ENCODE peak calls at places on chromosomes 6 and 20, in eight cellular contexts. One of them, this sample, is unnamed.

GRCh38 chr6:81769834-81770233 is 17.4 kb upstream of the TENT5A start:
- DNase-seq in uterus: no peak
- DNase-seq in astrocyte of the spinal cord: peak
- DNase-seq in effector memory CD4-positive, alpha-beta T cell: no peak
- DNase-seq in skeletal muscle cell: peak
- DNase-seq in GM06990: no peak
- DNase-seq in NT2/D1: no peak
- DNase-seq in fibroblast of lung: no peak
- DNase-seq in this sample: no peak

GRCh38 chr6:34071111-34071883 is 74.6 kb downstream of the GRM4 start:
- DNase-seq in uterus: no peak
- DNase-seq in astrocyte of the spinal cord: no peak
- DNase-seq in effector memory CD4-positive, alpha-beta T cell: no peak
- DNase-seq in skeletal muscle cell: no peak
- DNase-seq in GM06990: no peak
- DNase-seq in NT2/D1: no peak
- DNase-seq in fibroblast of lung: no peak
- DNase-seq in this sample: no peak

GRCh38 chr20:24986436-24987015 is 6.0 kb downstream of the APMAP start:
- DNase-seq in uterus: no peak
- DNase-seq in astrocyte of the spinal cord: no peak
- DNase-seq in effector memory CD4-positive, alpha-beta T cell: no peak
- DNase-seq in skeletal muscle cell: no peak
- DNase-seq in GM06990: no peak
- DNase-seq in NT2/D1: no peak
- DNase-seq in fibroblast of lung: no peak
- DNase-seq in this sample: peak

GRCh38 chr6:139534472-139535115 is 160.1 kb upstream of the CITED2 start:
- DNase-seq in uterus: no peak
- DNase-seq in astrocyte of the spinal cord: no peak
- DNase-seq in effector memory CD4-positive, alpha-beta T cell: no peak
- DNase-seq in skeletal muscle cell: no peak
- DNase-seq in GM06990: no peak
- DNase-seq in NT2/D1: no peak
- DNase-seq in fibroblast of lung: no peak
- DNase-seq in this sample: no peak

GRCh38 chr20:50594591-50595432 is 84.6 kb downstream of the PTPN1 start:
- DNase-seq in uterus: no peak
- DNase-seq in astrocyte of the spinal cord: no peak
- DNase-seq in effector memory CD4-positive, alpha-beta T cell: no peak
- DNase-seq in skeletal muscle cell: no peak
- DNase-seq in GM06990: no peak
- DNase-seq in NT2/D1: no peak
- DNase-seq in fibroblast of lung: no peak
- DNase-seq in this sample: no peak

GRCh38 chr6:49607391-49607982 is 29.2 kb downstream of the RHAG start:
- DNase-seq in uterus: no peak
- DNase-seq in astrocyte of the spinal cord: no peak
- DNase-seq in effector memory CD4-positive, alpha-beta T cell: no peak
- DNase-seq in skeletal muscle cell: no peak
- DNase-seq in GM06990: no peak
- DNase-seq in NT2/D1: no peak
- DNase-seq in fibroblast of lung: no peak
- DNase-seq in this sample: no peak

GRCh38 chr6:107466062-107466461 is 6.7 kb upstream of the PDSS2 start:
- DNase-seq in uterus: no peak
- DNase-seq in astrocyte of the spinal cord: no peak
- DNase-seq in effector memory CD4-positive, alpha-beta T cell: no peak
- DNase-seq in skeletal muscle cell: no peak
- DNase-seq in GM06990: no peak
- DNase-seq in NT2/D1: no peak
- DNase-seq in fibroblast of lung: no peak
- DNase-seq in this sample: no peak

GRCh38 chr6:149750136-149750609 is 632 bp downstream of the PCMT1 start:
- DNase-seq in uterus: peak
- DNase-seq in astrocyte of the spinal cord: peak
- DNase-seq in effector memory CD4-positive, alpha-beta T cell: peak
- DNase-seq in skeletal muscle cell: no peak
- DNase-seq in GM06990: no peak
- DNase-seq in NT2/D1: peak
- DNase-seq in fibroblast of lung: peak
- DNase-seq in this sample: peak

GRCh38 chr20:55390791-55391190 is 614.5 kb downstream of the CBLN4 start:
- DNase-seq in uterus: no peak
- DNase-seq in astrocyte of the spinal cord: no peak
- DNase-seq in effector memory CD4-positive, alpha-beta T cell: no peak
- DNase-seq in skeletal muscle cell: no peak
- DNase-seq in GM06990: no peak
- DNase-seq in NT2/D1: no peak
- DNase-seq in fibroblast of lung: no peak
- DNase-seq in this sample: no peak

GRCh38 chr6:116314878-116315277 is 35.1 kb upstream of the TSPYL1 start:
- DNase-seq in uterus: no peak
- DNase-seq in astrocyte of the spinal cord: no peak
- DNase-seq in effector memory CD4-positive, alpha-beta T cell: no peak
- DNase-seq in skeletal muscle cell: no peak
- DNase-seq in GM06990: no peak
- DNase-seq in NT2/D1: no peak
- DNase-seq in fibroblast of lung: no peak
- DNase-seq in this sample: peak

GRCh38 chr20:59147197-59147596 is 16.4 kb upstream of the ZNF831 start:
- DNase-seq in uterus: no peak
- DNase-seq in astrocyte of the spinal cord: no peak
- DNase-seq in effector memory CD4-positive, alpha-beta T cell: no peak
- DNase-seq in skeletal muscle cell: no peak
- DNase-seq in GM06990: no peak
- DNase-seq in NT2/D1: no peak
- DNase-seq in fibroblast of lung: no peak
- DNase-seq in this sample: no peak

GRCh38 chr6:3749991-3750323 is 1.6 kb downstream of the PXDC1 start:
- DNase-seq in uterus: peak
- DNase-seq in astrocyte of the spinal cord: peak
- DNase-seq in effector memory CD4-positive, alpha-beta T cell: no peak
- DNase-seq in skeletal muscle cell: peak
- DNase-seq in GM06990: no peak
- DNase-seq in NT2/D1: no peak
- DNase-seq in fibroblast of lung: peak
- DNase-seq in this sample: no peak

GRCh38 chr6:81169166-81169565 is 583.3 kb downstream of the TENT5A start:
- DNase-seq in uterus: no peak
- DNase-seq in astrocyte of the spinal cord: peak
- DNase-seq in effector memory CD4-positive, alpha-beta T cell: no peak
- DNase-seq in skeletal muscle cell: peak
- DNase-seq in GM06990: no peak
- DNase-seq in NT2/D1: no peak
- DNase-seq in fibroblast of lung: peak
- DNase-seq in this sample: no peak

GRCh38 chr20:25285856-25286798 is 38.2 kb downstream of the PYGB start:
- DNase-seq in uterus: peak
- DNase-seq in astrocyte of the spinal cord: no peak
- DNase-seq in effector memory CD4-positive, alpha-beta T cell: no peak
- DNase-seq in skeletal muscle cell: no peak
- DNase-seq in GM06990: no peak
- DNase-seq in NT2/D1: no peak
- DNase-seq in fibroblast of lung: no peak
- DNase-seq in this sample: peak

GRCh38 chr6:167979436-167980090 is 17.9 kb upstream of the KIF25 start:
- DNase-seq in uterus: no peak
- DNase-seq in astrocyte of the spinal cord: no peak
- DNase-seq in effector memory CD4-positive, alpha-beta T cell: no peak
- DNase-seq in skeletal muscle cell: no peak
- DNase-seq in GM06990: no peak
- DNase-seq in NT2/D1: no peak
- DNase-seq in fibroblast of lung: no peak
- DNase-seq in this sample: no peak

GRCh38 chr6:169911264-169912263 is 160.1 kb downstream of the ERMARD start:
- DNase-seq in uterus: no peak
- DNase-seq in astrocyte of the spinal cord: no peak
- DNase-seq in effector memory CD4-positive, alpha-beta T cell: no peak
- DNase-seq in skeletal muscle cell: no peak
- DNase-seq in GM06990: no peak
- DNase-seq in NT2/D1: no peak
- DNase-seq in fibroblast of lung: no peak
- DNase-seq in this sample: no peak

GRCh38 chr6:3766219-3766618 is 14.7 kb upstream of the PXDC1 start:
- DNase-seq in uterus: no peak
- DNase-seq in astrocyte of the spinal cord: no peak
- DNase-seq in effector memory CD4-positive, alpha-beta T cell: no peak
- DNase-seq in skeletal muscle cell: no peak
- DNase-seq in GM06990: no peak
- DNase-seq in NT2/D1: no peak
- DNase-seq in fibroblast of lung: peak
- DNase-seq in this sample: no peak

GRCh38 chr20:47585087-47585747 is 83.5 kb downstream of the NCOA3 start:
- DNase-seq in uterus: peak
- DNase-seq in astrocyte of the spinal cord: no peak
- DNase-seq in effector memory CD4-positive, alpha-beta T cell: no peak
- DNase-seq in skeletal muscle cell: no peak
- DNase-seq in GM06990: no peak
- DNase-seq in NT2/D1: no peak
- DNase-seq in fibroblast of lung: no peak
- DNase-seq in this sample: no peak

GRCh38 chr6:52162940-52163908 is 23.0 kb upstream of the IL17A start:
- DNase-seq in uterus: no peak
- DNase-seq in astrocyte of the spinal cord: peak
- DNase-seq in effector memory CD4-positive, alpha-beta T cell: no peak
- DNase-seq in skeletal muscle cell: no peak
- DNase-seq in GM06990: no peak
- DNase-seq in NT2/D1: peak
- DNase-seq in fibroblast of lung: peak
- DNase-seq in this sample: no peak

GRCh38 chr6:42239736-42240375 is 22.2 kb upstream of the MRPS10 start:
- DNase-seq in uterus: no peak
- DNase-seq in astrocyte of the spinal cord: peak
- DNase-seq in effector memory CD4-positive, alpha-beta T cell: no peak
- DNase-seq in skeletal muscle cell: no peak
- DNase-seq in GM06990: no peak
- DNase-seq in NT2/D1: no peak
- DNase-seq in fibroblast of lung: peak
- DNase-seq in this sample: no peak

GRCh38 chr6:168536196-168536595 is 95.2 kb downstream of the SMOC2 start:
- DNase-seq in uterus: no peak
- DNase-seq in astrocyte of the spinal cord: no peak
- DNase-seq in effector memory CD4-positive, alpha-beta T cell: no peak
- DNase-seq in skeletal muscle cell: no peak
- DNase-seq in GM06990: no peak
- DNase-seq in NT2/D1: no peak
- DNase-seq in fibroblast of lung: no peak
- DNase-seq in this sample: no peak

GRCh38 chr20:58233393-58233792 is 4.9 kb upstream of the ANKRD60 start:
- DNase-seq in uterus: no peak
- DNase-seq in astrocyte of the spinal cord: no peak
- DNase-seq in effector memory CD4-positive, alpha-beta T cell: no peak
- DNase-seq in skeletal muscle cell: no peak
- DNase-seq in GM06990: no peak
- DNase-seq in NT2/D1: no peak
- DNase-seq in fibroblast of lung: no peak
- DNase-seq in this sample: no peak

DNA sequence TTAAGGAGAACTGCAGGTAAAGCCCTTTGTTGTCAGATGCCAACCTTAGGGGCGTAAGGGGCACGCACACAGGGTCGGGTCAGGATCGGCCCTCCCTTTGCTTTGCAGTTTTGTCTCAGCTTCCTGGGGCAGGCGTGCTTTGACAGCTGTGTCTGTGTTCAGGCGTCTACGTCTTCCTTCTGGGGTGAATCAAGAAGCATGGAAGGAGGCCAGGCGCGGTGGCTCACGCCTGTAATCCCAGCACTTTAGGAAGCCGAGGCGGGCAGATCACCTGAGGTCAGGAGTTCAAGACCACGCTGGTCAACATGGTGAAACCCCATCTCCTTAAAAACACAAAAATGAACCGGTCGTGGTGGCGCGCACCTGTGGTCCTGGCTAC is 1.3 kb downstream of the ZGPAT start:
- DNase-seq in uterus: no peak
- DNase-seq in astrocyte of the spinal cord: no peak
- DNase-seq in effector memory CD4-positive, alpha-beta T cell: no peak
- DNase-seq in skeletal muscle cell: no peak
- DNase-seq in GM06990: no peak
- DNase-seq in NT2/D1: no peak
- DNase-seq in fibroblast of lung: no peak
- DNase-seq in this sample: no peak
- H3K4me3 ChIP-seq in uterus: no peak
- H3K4me3 ChIP-seq in astrocyte of the spinal cord: peak
- H3K4me3 ChIP-seq in effector memory CD4-positive, alpha-beta T cell: peak
- H3K4me3 ChIP-seq in skeletal muscle cell: peak
- H3K4me3 ChIP-seq in GM06990: peak
- H3K4me3 ChIP-seq in NT2/D1: peak
- H3K4me3 ChIP-seq in fibroblast of lung: peak
- H3K4me3 ChIP-seq in this sample: peak

DNA sequence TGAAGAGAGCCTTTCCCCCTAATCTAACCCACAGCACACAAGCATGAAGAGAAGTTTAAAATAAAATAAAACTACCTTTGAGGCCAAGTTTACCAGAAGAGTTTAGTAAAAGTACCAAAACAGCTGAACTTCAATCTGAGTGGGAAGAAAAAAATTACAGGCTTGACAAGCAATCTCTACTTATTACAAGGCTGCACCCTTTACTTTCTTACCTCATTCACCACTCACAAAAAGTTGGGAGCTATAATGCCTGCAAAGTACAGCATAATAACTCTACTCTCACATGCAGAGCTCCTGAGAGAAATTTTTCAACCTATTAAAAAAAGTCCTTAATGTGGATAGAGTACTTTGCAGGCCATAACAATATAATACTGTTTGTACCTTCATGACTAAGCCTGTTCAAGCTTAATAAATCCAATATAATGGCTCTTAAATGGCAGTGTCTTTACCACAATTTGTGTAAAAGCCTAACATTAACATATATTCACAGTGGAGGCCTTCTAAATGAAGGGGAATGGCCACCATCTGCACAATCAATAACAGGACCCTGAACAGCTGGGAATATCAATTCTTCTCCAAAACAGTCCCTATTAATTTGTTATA is 103.1 kb downstream of the DST start:
- DNase-seq in uterus: no peak
- DNase-seq in astrocyte of the spinal cord: no peak
- DNase-seq in effector memory CD4-positive, alpha-beta T cell: no peak
- DNase-seq in skeletal muscle cell: no peak
- DNase-seq in GM06990: no peak
- DNase-seq in NT2/D1: no peak
- DNase-seq in fibroblast of lung: no peak
- DNase-seq in this sample: no peak
- H3K4me3 ChIP-seq in uterus: peak
- H3K4me3 ChIP-seq in astrocyte of the spinal cord: peak
- H3K4me3 ChIP-seq in effector memory CD4-positive, alpha-beta T cell: no peak
- H3K4me3 ChIP-seq in skeletal muscle cell: no peak
- H3K4me3 ChIP-seq in GM06990: no peak
- H3K4me3 ChIP-seq in NT2/D1: no peak
- H3K4me3 ChIP-seq in fibroblast of lung: peak
- H3K4me3 ChIP-seq in this sample: peak

GRCh38 chr6:322940-323729 is 30.8 kb downstream of the DUSP22 start:
- DNase-seq in uterus: no peak
- DNase-seq in astrocyte of the spinal cord: no peak
- DNase-seq in effector memory CD4-positive, alpha-beta T cell: no peak
- DNase-seq in skeletal muscle cell: no peak
- DNase-seq in GM06990: no peak
- DNase-seq in NT2/D1: no peak
- DNase-seq in fibroblast of lung: no peak
- DNase-seq in this sample: no peak
- H3K4me3 ChIP-seq in uterus: no peak
- H3K4me3 ChIP-seq in astrocyte of the spinal cord: no peak
- H3K4me3 ChIP-seq in effector memory CD4-positive, alpha-beta T cell: no peak
- H3K4me3 ChIP-seq in skeletal muscle cell: no peak
- H3K4me3 ChIP-seq in GM06990: no peak
- H3K4me3 ChIP-seq in NT2/D1: no peak
- H3K4me3 ChIP-seq in fibroblast of lung: no peak
- H3K4me3 ChIP-seq in this sample: no peak

GRCh38 chr6:154996841-154997311 is 1.8 kb downstream of the TIAM2 start:
- DNase-seq in uterus: no peak
- DNase-seq in astrocyte of the spinal cord: no peak
- DNase-seq in effector memory CD4-positive, alpha-beta T cell: no peak
- DNase-seq in skeletal muscle cell: no peak
- DNase-seq in GM06990: no peak
- DNase-seq in NT2/D1: no peak
- DNase-seq in fibroblast of lung: no peak
- DNase-seq in this sample: no peak
- H3K4me3 ChIP-seq in uterus: no peak
- H3K4me3 ChIP-seq in astrocyte of the spinal cord: no peak
- H3K4me3 ChIP-seq in effector memory CD4-positive, alpha-beta T cell: no peak
- H3K4me3 ChIP-seq in skeletal muscle cell: no peak
- H3K4me3 ChIP-seq in GM06990: no peak
- H3K4me3 ChIP-seq in NT2/D1: no peak
- H3K4me3 ChIP-seq in fibroblast of lung: peak
- H3K4me3 ChIP-seq in this sample: no peak